ENCODE peak calls at places on chromosome 6, in four cellular contexts. One of them, this sample, is unnamed.

GRCh38 chr6:101011165-101011564 is 130.0 kb upstream of the ASCC3 start:
- DNase-seq in K562: no peak
- DNase-seq in IMR-90: no peak
- DNase-seq in HepG2: no peak
- DNase-seq in this sample: no peak

GRCh38 chr6:22756365-22756764 is 187.0 kb downstream of the HDGFL1 start:
- DNase-seq in IMR-90: peak; percentile 77
- DNase-seq in HepG2: no peak
- DNase-seq in K562: no peak
- DNase-seq in this sample: no peak

GRCh38 chr6:38603492-38603891 is 36.2 kb downstream of the BTBD9 start:
- DNase-seq in HepG2: no peak
- DNase-seq in K562: no peak
- DNase-seq in IMR-90: no peak
- DNase-seq in this sample: no peak

GRCh38 chr6:81262656-81263055 is 489.8 kb downstream of the TENT5A start:
- DNase-seq in IMR-90: no peak
- DNase-seq in K562: no peak
- DNase-seq in HepG2: no peak
- DNase-seq in this sample: no peak

GRCh38 chr6:169428532-169428931 is 174.9 kb upstream of the THBS2 start:
- DNase-seq in IMR-90: no peak
- DNase-seq in K562: no peak
- DNase-seq in HepG2: no peak
- DNase-seq in this sample: no peak

GRCh38 chr6:67045076-67045475 is 1338.0 kb upstream of the EYS start:
- DNase-seq in HepG2: no peak
- DNase-seq in IMR-90: no peak
- DNase-seq in K562: no peak
- DNase-seq in this sample: no peak

GRCh38 chr6:119482850-119483285 is 133.3 kb upstream of the MAN1A1 start:
- DNase-seq in HepG2: no peak
- DNase-seq in IMR-90: no peak
- DNase-seq in K562: peak; percentile 73
- DNase-seq in this sample: no peak

GRCh38 chr6:157952751-157953479 is 28.7 kb upstream of the SYNJ2 start:
- DNase-seq in IMR-90: peak; percentile 12
- DNase-seq in K562: peak; percentile 26
- DNase-seq in HepG2: peak; percentile 36
- DNase-seq in this sample: no peak

GRCh38 chr6:101486124-101486523 is 92.6 kb downstream of the GRIK2 start:
- DNase-seq in K562: no peak
- DNase-seq in HepG2: no peak
- DNase-seq in IMR-90: no peak
- DNase-seq in this sample: no peak

DNA sequence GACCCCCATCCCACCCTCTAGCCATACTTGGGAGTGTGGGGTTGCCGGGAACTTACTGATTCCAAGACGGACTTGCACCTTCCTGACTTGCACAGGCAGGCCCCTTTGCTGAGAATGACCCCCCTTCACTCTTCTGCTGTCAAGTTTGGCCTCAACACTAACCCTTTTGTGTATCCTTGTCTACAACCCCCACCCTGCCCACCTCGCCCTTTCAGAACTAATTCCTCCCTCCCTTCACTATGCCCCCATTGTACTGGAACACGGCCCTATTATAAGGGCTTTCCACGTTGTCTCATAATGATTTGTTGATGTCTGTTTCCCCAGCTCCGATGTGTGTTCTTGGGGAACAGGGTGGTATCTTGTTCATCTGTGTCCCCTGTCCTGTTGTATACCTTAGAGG is 4.4 kb upstream of the NEDD9 start:
- DNase-seq in K562: no peak
- DNase-seq in HepG2: no peak
- DNase-seq in IMR-90: no peak
- DNase-seq in this sample: no peak
- TF ChIP-seq MAZ in K562: no peak
- TF ChIP-seq MAZ in HepG2: no peak
- TF ChIP-seq MAZ in IMR-90: no peak
- TF ChIP-seq MAZ in this sample: no peak

DNA sequence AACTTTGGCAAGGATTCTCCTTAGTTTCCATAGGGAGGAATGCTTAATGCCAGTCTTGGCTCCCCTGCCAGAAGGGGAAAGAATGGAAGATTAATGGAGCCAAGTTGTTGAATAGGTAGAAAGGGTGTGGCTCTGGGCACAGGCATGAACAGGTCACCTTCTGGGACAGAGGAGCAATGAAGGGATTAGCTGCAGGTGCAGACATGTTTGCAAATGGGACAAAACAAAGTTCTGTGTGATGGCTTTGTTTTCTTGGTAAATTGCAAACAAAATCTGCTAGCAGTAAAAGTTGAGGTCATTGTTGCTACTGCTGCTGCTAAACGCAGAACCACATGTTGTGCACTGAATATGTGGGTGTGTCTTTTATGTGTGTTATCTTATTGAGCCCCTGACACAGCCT is 93.3 kb downstream of the PERP start:
- DNase-seq in HepG2: no peak
- DNase-seq in IMR-90: no peak
- DNase-seq in K562: no peak
- DNase-seq in this sample: no peak
- TF ChIP-seq MAZ in HepG2: no peak
- TF ChIP-seq MAZ in IMR-90: no peak
- TF ChIP-seq MAZ in K562: no peak
- TF ChIP-seq MAZ in this sample: no peak

GRCh38 chr6:142845624-142846458 is 99.1 kb downstream of the HIVEP2 start:
- DNase-seq in IMR-90: peak; percentile 70
- DNase-seq in K562: no peak
- DNase-seq in HepG2: peak; percentile 99
- DNase-seq in this sample: peak; percentile 76
- TF ChIP-seq MAZ in IMR-90: no peak
- TF ChIP-seq MAZ in K562: no peak
- TF ChIP-seq MAZ in HepG2: no peak
- TF ChIP-seq MAZ in this sample: no peak

GRCh38 chr6:42138190-42138589 is 4.2 kb downstream of the C6orf132 start:
- DNase-seq in HepG2: no peak
- DNase-seq in K562: no peak
- DNase-seq in IMR-90: no peak
- DNase-seq in this sample: no peak

GRCh38 chr6:42138630-42139619 is 3.5 kb downstream of the C6orf132 start:
- DNase-seq in HepG2: peak; percentile 77
- DNase-seq in IMR-90: peak; percentile 42
- DNase-seq in K562: peak; percentile 56
- DNase-seq in this sample: peak; percentile 25

GRCh38 chr6:42141603-42142117 is 760 bp downstream of the C6orf132 start:
- DNase-seq in IMR-90: no peak
- DNase-seq in K562: no peak
- DNase-seq in HepG2: no peak
- DNase-seq in this sample: no peak

GRCh38 chr6:42140756-42141602 is 1.4 kb downstream of the C6orf132 start:
- DNase-seq in IMR-90: no peak
- DNase-seq in K562: no peak
- DNase-seq in HepG2: no peak
- DNase-seq in this sample: no peak

DNA sequence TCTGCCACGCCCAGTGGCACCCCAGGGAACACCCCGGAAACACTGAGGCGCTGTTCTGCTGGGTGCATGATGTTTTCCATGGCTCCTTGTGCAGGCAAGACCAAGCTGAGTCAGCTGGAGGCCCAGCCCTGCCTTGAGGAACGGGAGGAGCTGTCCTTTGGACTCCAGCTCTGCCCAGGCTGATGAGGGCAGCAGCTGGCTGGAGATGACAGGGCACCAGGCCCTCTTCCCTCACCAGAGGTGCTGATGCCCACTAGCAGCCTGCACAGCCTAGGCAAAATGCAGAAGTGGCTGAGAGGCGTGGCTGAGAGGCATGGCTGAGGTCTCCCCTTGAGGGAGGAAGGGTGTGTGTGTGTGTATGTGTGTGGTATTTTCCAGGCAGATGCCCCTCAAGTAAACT is 2.4 kb downstream of the C6orf132 start:
- DNase-seq in K562: no peak
- DNase-seq in HepG2: no peak
- DNase-seq in IMR-90: no peak
- DNase-seq in this sample: peak; percentile 46
- TF ChIP-seq MAZ in K562: no peak
- TF ChIP-seq MAZ in HepG2: no peak
- TF ChIP-seq MAZ in IMR-90: no peak
- TF ChIP-seq MAZ in this sample: no peak

DNA sequence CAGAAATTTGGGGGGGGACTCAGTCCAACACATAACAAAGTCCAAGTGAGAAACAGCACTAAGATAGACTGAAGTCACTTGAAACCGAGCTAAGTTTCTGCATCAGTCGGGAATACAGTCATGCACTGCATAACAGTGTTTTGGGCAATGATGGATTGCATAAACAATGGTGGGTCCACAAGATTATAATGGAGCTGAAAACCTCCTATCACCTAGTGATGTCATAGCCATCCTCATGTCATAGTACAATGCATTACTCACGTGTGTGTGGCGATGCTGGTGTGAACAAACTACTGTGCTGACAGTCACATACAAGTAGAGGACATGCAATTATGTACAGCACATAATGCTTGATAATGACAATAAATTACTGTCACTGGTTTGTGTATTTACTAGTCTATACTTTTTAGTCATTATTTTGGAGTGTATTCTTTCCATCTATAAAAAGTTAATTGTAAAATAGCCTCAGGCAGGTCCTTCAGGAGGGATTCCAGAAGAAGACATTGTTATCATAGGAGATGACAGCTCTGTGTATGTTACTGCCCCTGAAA is 154.5 kb upstream of the ECI2 start:
- DNase-seq in K562: no peak
- DNase-seq in IMR-90: no peak
- DNase-seq in HepG2: no peak
- DNase-seq in this sample: no peak
- TF ChIP-seq MAZ in K562: no peak
- TF ChIP-seq MAZ in IMR-90: no peak
- TF ChIP-seq MAZ in HepG2: no peak
- TF ChIP-seq MAZ in this sample: no peak

GRCh38 chr6:36187446-36187845 is 9.1 kb upstream of the BRPF3 start:
- DNase-seq in HepG2: no peak
- DNase-seq in K562: no peak
- DNase-seq in IMR-90: no peak
- DNase-seq in this sample: no peak
- TF ChIP-seq MAZ in HepG2: no peak
- TF ChIP-seq MAZ in K562: no peak
- TF ChIP-seq MAZ in IMR-90: no peak
- TF ChIP-seq MAZ in this sample: no peak

This sample was measured in A549.